ENCODE peak calls at places on chromosomes 6 and 20, in four cellular contexts. B is GM23248, M is fibroblast of lung, F is endothelial cell of umbilical vein. Q is an unnamed sample.

GRCh38 chr6:73514746-73515110 is 6.1 kb downstream of the EEF1A1 start:
- DNase-seq in M (peak), B (peak), F (peak), Q (no peak)

GRCh38 chr6:148867851-148868250 is 121.0 kb downstream of the UST start:
- DNase-seq in F (no peak), M (no peak), B (peak), Q (no peak)

GRCh38 chr6:132227937-132228336 is 173.3 kb downstream of the MOXD1 start:
- DNase-seq in F (no peak), M (peak), B (peak), Q (peak)

GRCh38 chr6:148508401-148509151 is 165.9 kb downstream of the SASH1 start:
- DNase-seq in F (peak), B (peak), M (peak), Q (peak)

GRCh38 chr6:134472661-134473060 is 154.7 kb upstream of the SGK1 start:
- DNase-seq in M (no peak), F (no peak), B (no peak), Q (no peak)

GRCh38 chr6:27138837-27139752 is 108.4 kb upstream of the PRSS16 start:
- DNase-seq in B (no peak), F (peak), M (peak), Q (no peak)

GRCh38 chr6:20998748-20999448 is 464.6 kb downstream of the CDKAL1 start:
- DNase-seq in M (no peak), F (no peak), B (no peak), Q (no peak)

GRCh38 chr20:11912013-11912663 is 5.6 kb upstream of the BTBD3 start:
- DNase-seq in B (peak), M (peak), F (peak), Q (no peak)

GRCh38 chr6:14092301-14092700 is 25.3 kb upstream of the CD83 start:
- DNase-seq in B (no peak), F (no peak), M (no peak), Q (no peak)

GRCh38 chr6:133243723-133244122 is 2.6 kb downstream of the EYA4 start:
- DNase-seq in B (no peak), F (no peak), M (peak), Q (no peak)

GRCh38 chr6:16903470-16903869 is 142.2 kb upstream of the ATXN1 start:
- DNase-seq in M (peak), B (peak), F (no peak), Q (peak)

GRCh38 chr6:123091091-123091895 is 95.3 kb downstream of the CLVS2 start:
- DNase-seq in B (no peak), F (peak), M (peak), Q (peak)

GRCh38 chr6:133918208-133918930 is 29.5 kb downstream of the TCF21 start:
- DNase-seq in F (no peak), M (no peak), B (no peak), Q (no peak)

GRCh38 chr20:46557231-46557956 is 6.9 kb upstream of the OCSTAMP start:
- DNase-seq in F (peak), B (peak), M (no peak), Q (no peak)

GRCh38 chr6:98825602-98826230 is 8.7 kb upstream of the POU3F2 start:
- DNase-seq in F (no peak), M (no peak), B (no peak), Q (no peak)

GRCh38 chr6:98828210-98828798 is 6.1 kb upstream of the POU3F2 start:
- DNase-seq in M (no peak), F (no peak), B (no peak), Q (no peak)

GRCh38 chr6:98831057-98832031 is 3.0 kb upstream of the POU3F2 start:
- DNase-seq in B (no peak), F (no peak), M (no peak), Q (no peak)

GRCh38 chr6:98827295-98828159 is 6.8 kb upstream of the POU3F2 start:
- DNase-seq in F (no peak), M (no peak), B (peak), Q (no peak)

DNA sequence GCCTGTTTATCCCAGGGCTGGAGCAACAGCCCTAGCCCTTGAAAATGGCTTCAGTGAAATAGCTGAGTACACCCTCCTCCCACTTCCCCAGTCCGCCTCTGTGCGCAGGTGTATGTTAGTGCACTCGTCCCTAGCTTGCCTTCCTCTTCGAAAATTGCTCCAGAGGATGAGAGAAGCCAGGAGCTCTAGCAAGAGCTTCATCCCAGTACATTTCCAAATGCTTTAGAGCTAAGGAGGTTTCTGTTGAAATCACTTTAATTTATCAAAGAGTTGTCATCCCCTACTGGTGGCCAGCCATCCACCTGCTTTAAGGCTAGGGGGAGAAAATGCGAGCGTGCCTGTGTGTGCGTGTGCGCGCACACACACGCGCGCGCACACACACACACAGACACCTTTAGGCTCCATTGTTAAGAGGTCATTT is 5.4 kb upstream of the POU3F2 start:
- DNase-seq in B (no peak), F (no peak), M (no peak), Q (no peak)
- TF ChIP-seq EZH2 in B (peak), F (peak), M (peak), Q (no peak)

GRCh38 chr6:80610821-80611220 is 504.4 kb downstream of the BCKDHB start:
- DNase-seq in F (no peak), M (peak), B (peak), Q (peak)

GRCh38 chr6:80607814-80608391 is 501.4 kb downstream of the BCKDHB start:
- DNase-seq in F (no peak), M (peak), B (peak), Q (peak)

GRCh38 chr6:80608881-80609280 is 502.4 kb downstream of the BCKDHB start:
- DNase-seq in B (peak), F (no peak), M (peak), Q (peak)

GRCh38 chr6:80605165-80605989 is 498.9 kb downstream of the BCKDHB start:
- DNase-seq in F (peak), M (peak), B (peak), Q (peak)
- H2AFZ ChIP-seq in F (no peak), M (no peak), B (no peak), Q (no peak)

GRCh38 chr6:7727150-7727950 is 1.5 kb downstream of the BMP6 start:
- DNase-seq in B (peak), F (no peak), M (no peak), Q (no peak)
- TF ChIP-seq EZH2 in B (no peak), F (no peak), M (peak), Q (peak)

GRCh38 chr6:116055513-116055912 is 5.2 kb downstream of the FRK start:
- DNase-seq in B (no peak), F (no peak), M (no peak), Q (no peak)
- H2AFZ ChIP-seq in B (no peak), F (no peak), M (no peak), Q (no peak)

DNA sequence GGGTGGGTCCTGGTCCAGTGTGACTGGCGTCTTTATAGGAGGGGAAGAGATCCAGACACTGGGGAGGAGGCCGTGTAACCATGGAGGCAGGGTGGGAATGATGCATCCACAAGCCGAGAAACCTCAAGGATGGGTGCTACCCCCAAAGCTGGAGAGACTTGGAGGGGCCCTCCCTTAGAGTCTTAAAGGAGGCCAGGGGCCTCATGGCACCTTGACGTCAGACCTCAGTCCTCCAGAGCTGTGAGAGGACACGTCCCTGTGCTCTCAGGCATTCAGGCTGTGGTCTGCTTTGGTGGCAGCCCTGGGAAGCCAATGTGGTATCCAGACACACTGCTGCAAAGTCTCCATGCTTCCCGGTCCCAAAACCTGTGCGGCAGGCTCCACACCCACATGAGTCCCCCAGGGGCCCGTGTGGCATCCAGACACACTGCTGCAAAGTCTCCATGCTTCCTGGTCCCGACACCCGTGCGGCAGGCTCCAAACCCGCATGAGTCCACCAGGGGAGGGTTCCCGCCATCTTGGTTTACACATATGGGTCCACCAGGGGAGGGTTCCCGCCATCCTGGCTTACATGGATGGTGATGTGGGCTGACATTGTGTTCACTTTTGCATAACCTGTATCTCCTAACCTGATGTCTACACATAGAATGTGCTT is 278.0 kb downstream of the SMOC2 start:
- DNase-seq in B (no peak), M (no peak), F (no peak), Q (no peak)
- TF ChIP-seq EZH2 in B (no peak), M (no peak), F (no peak), Q (no peak)

GRCh38 chr6:22807818-22808217 is 238.5 kb downstream of the HDGFL1 start:
- DNase-seq in B (no peak), M (no peak), F (no peak), Q (no peak)
- H2AFZ ChIP-seq in B (no peak), M (no peak), F (no peak), Q (no peak)

Q was measured in astrocyte.